ENCODE peak calls at places on chromosomes 16 and 17, in nine cellular contexts. S is osteoblast; I is tibial artery; H is right cardiac atrium; J is naive thymus-derived CD4-positive, alpha-beta T cell; D is neural progenitor cell; U is heart left ventricle; O is HAP-1; X is left ventricle myocardium inferior. K is an unnamed sample.

GRCh38 chr17:52965856-52966255 is 807.3 kb upstream of the CA10 start:
- DNase-seq in S (no peak), I (no peak), H (no peak), J (no peak), D (no peak), U (no peak), O (no peak), X (no peak), K (no peak)

GRCh38 chr16:17348826-17349225 is 121.9 kb downstream of the XYLT1 start:
- DNase-seq in S (no peak), I (no peak), H (no peak), J (no peak), D (no peak), U (no peak), O (no peak), X (no peak), K (no peak)

GRCh38 chr17:72488542-72489272 is 367.9 kb downstream of the SOX9 start:
- DNase-seq in S (no peak), I (no peak), H (no peak), J (no peak), D (no peak), U (no peak), O (no peak), X (no peak), K (no peak)

GRCh38 chr17:79788455-79788854 is 8.4 kb downstream of the CBX8 start:
- DNase-seq in S (peak; percentile 80), I (no peak), H (no peak), J (no peak), D (no peak), U (no peak), O (no peak), X (no peak), K (no peak)

GRCh38 chr16:58471209-58471975 is 28.6 kb upstream of the NDRG4 start:
- DNase-seq in S (no peak), I (no peak), H (no peak), J (no peak), D (no peak), U (no peak), O (no peak), X (no peak), K (no peak)

GRCh38 chr16:83389751-83390150 is 418.0 kb upstream of the HSBP1 start:
- DNase-seq in S (no peak), I (no peak), H (no peak), J (no peak), D (no peak), U (no peak), O (no peak), X (no peak), K (no peak)

GRCh38 chr16:68548947-68549346 is 9.9 kb downstream of the ZFP90 start:
- DNase-seq in S (no peak), I (no peak), H (no peak), J (no peak), D (no peak), U (no peak), O (no peak), X (no peak), K (no peak)

GRCh38 chr16:66510711-66511614 is 39.0 kb downstream of the TK2 start:
- DNase-seq in S (peak; percentile 60), I (peak; percentile 69), H (peak; percentile 85), J (no peak), D (peak; percentile 22), U (no peak), O (no peak), X (peak; percentile 31), K (no peak)

GRCh38 chr17:4483012-4483840 is 15.5 kb upstream of the SPNS2 start:
- DNase-seq in S (peak; percentile 83), I (no peak), H (no peak), J (no peak), D (peak; percentile 7), U (no peak), O (no peak), X (no peak), K (no peak)

GRCh38 chr17:72560303-72561247 is 439.8 kb downstream of the SOX9 start:
- DNase-seq in S (peak; percentile 89), I (no peak), H (no peak), J (peak; percentile 47), D (peak; percentile 80), U (no peak), O (peak; percentile 47), X (no peak), K (no peak)

GRCh38 chr17:9291912-9292562 is 270.7 kb downstream of the NTN1 start:
- DNase-seq in S (peak; percentile 87), I (peak; percentile 57), H (peak; percentile 80), J (peak; percentile 35), D (peak; percentile 44), U (peak; percentile 66), O (peak; percentile 43), X (peak; percentile 36), K (peak; percentile 60)

GRCh38 chr16:63617047-63617989 is 1504.5 kb downstream of the CDH11 start:
- DNase-seq in S (peak; percentile 57), I (no peak), H (peak; percentile 57), J (no peak), D (no peak), U (peak; percentile 72), O (no peak), X (peak; percentile 23), K (no peak)

GRCh38 chr16:54940279-54940604 is 9.6 kb downstream of the IRX5 start:
- DNase-seq in S (no peak), I (no peak), H (no peak), J (no peak), D (no peak), U (no peak), O (no peak), X (no peak), K (no peak)

GRCh38 chr17:48194097-48194550 is 86.6 kb downstream of the SNX11 start:
- DNase-seq in S (peak; percentile 92), I (no peak), H (no peak), J (no peak), D (no peak), U (no peak), O (peak; percentile 64), X (no peak), K (no peak)

GRCh38 chr16:35302859-35303258 is 1843.4 kb downstream of the TP53TG3F start:
- DNase-seq in S (no peak), I (no peak), H (no peak), J (no peak), D (no peak), U (no peak), O (no peak), X (no peak), K (no peak)

GRCh38 chr17:4672726-4673125 is 31.2 kb downstream of the PELP1 start:
- DNase-seq in S (no peak), I (no peak), H (no peak), J (no peak), D (no peak), U (no peak), O (no peak), X (no peak), K (no peak)

DNA sequence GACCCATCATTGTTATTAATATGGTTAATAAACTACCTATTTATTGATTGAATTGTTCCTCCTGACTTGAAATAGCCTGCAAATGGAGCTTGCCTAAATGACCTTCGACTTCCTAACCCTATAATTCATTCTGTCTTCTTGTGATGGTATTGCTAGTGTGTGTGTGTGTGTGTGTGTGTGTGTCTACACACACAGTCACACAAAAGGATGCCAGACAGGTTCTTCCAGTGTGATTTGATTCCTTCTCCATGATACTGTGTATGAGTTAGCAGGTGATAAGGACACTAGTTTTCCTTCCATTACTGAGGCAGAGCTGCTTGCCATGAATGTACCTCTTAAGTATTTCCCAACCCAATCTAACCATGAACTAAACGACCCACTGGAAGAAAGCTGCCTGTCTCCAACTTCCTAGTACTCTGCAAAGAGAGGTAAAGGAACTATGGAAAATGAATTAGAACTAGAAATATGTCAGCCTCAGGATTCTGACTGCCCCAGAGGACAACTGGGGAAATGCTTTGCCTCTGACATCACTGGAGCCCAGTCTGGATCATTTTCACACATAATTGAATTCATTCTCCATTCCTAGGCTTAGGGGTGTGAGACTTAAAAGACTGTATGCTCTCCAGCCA is 3.5 kb upstream of the CDC6 start:
- DNase-seq in S (peak; percentile 82), I (no peak), H (no peak), J (no peak), D (no peak), U (no peak), O (no peak), X (no peak), K (no peak)
- H3K4me3 ChIP-seq in S (peak overlapping the region; percentile 67), I (no peak overlapping the region), H (no peak overlapping the region), J (no peak overlapping the region), D (no peak overlapping the region), U (no peak overlapping the region), O (no peak overlapping the region), X (no peak overlapping the region), K (no peak overlapping the region)

DNA sequence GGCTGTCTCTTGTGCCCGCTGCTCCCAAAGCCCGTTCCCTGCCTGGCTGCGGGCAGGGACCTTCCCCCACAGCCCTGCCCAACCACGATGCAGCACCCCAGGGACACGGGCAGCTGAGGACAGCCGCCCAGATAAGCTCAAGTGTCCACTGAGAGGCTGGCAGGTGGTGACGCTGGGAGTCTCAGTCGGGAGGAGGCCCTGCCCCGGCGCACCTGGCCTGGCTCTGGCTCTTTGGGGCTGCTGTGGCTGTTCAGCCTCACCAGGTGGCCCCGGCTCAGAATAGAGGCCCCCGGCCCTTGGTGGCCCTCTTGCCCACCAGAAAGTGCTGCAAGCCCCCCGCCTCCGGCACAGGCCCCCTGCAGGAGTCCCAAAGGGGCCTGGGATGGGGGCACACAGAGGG is 5.5 kb downstream of the NTHL1 start:
- DNase-seq in S (no peak), I (no peak), H (peak; percentile 83), J (no peak), D (no peak), U (peak; percentile 82), O (no peak), X (peak; percentile 78), K (no peak)
- H3K4me1 ChIP-seq in S (peaks cover 22% of the 10 kb centered on the region), I (peaks cover 74% of the 10 kb centered on the region), H (peaks cover 12% of the 10 kb centered on the region), J (no peaks in the 10 kb centered on the region), D (peaks cover 6% of the 10 kb centered on the region), U (peaks cover 94% of the 10 kb centered on the region), O (peaks cover 5% of the 10 kb centered on the region), X (peaks cover 100% of the 10 kb centered on the region), K (no peaks in the 10 kb centered on the region)

GRCh38 chr17:36602924-36603384 is 1.6 kb downstream of the MRM1 start:
- DNase-seq in S (peak; percentile 91), I (peak; percentile 43), H (peak; percentile 68), J (peak; percentile 61), D (peak; percentile 84), U (no peak), O (peak; percentile 89), X (no peak), K (no peak)
- H3K4me3 ChIP-seq in S (peak overlapping the region; percentile 98), I (peak overlapping the region; percentile 68), H (peak overlapping the region; percentile 64), J (peak overlapping the region; percentile 95), D (peak overlapping the region; percentile 70), U (peak overlapping the region; percentile 82), O (peak overlapping the region; percentile 89), X (peak overlapping the region; percentile 89), K (peak overlapping the region; percentile 60)

DNA sequence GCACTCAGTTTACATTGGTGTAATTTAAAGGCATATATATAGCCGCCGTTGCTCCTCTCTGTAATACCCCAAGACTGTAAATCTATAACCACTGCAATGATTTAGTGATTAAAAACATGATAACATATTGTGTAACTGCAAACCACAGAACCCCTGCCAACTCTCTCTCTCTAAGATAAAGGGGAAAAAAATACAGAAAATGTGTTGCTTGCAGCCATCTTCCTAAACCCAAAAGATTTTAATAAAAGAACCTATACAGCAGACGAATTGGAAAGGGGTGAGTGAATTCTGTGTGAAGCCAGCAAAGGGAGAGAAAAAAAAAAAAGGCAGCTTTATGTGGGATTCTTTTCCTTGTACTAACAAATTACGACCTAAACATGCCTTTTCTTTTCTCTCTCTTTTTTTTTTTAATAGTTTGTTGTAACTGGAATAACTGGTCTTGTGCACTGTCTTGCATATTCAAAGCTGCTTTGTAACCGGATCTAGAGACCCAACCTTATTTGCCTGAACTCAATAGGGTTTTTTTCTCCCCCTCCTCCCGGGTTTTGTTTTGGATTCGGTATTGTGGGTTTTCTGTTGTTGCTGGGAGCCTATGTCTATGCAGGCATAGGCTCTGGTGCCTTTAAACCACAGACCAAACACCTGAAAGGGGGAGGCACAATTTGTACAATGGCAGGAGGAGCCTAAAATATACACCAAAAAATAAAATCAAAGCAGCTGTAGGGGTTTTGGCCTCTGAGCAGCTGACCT is 7.0 kb upstream of the ZFHX3 start:
- DNase-seq in S (peak; percentile 80), I (no peak), H (no peak), J (no peak), D (no peak), U (no peak), O (peak; percentile 68), X (no peak), K (no peak)
- H3K4me1 ChIP-seq in S (peaks cover 72% of the 10 kb centered on the region), I (peaks cover 30% of the 10 kb centered on the region), H (peaks cover 4% of the 10 kb centered on the region), J (peaks cover 3% of the 10 kb centered on the region), D (peaks cover 63% of the 10 kb centered on the region), U (peaks cover 69% of the 10 kb centered on the region), O (peaks cover 61% of the 10 kb centered on the region), X (peaks cover 73% of the 10 kb centered on the region), K (no peaks in the 10 kb centered on the region)